ENCODE peak calls at places on chromosome X, in five cellular contexts. One of them, this sample, is unnamed.

GRCh38 chrX:149829751-149830191 is 48.0 kb downstream of the MAGEA9 start:
- DNase-seq in GM06990: peak; percentile 34
- DNase-seq in heart left ventricle: no peak
- DNase-seq in stomach: no peak
- DNase-seq in upper lobe of left lung: no peak
- DNase-seq in this sample: peak; percentile 29

GRCh38 chrX:46588263-46588662 is 14.7 kb downstream of the CHST7 start:
- DNase-seq in GM06990: no peak
- DNase-seq in heart left ventricle: peak; percentile 70
- DNase-seq in stomach: no peak
- DNase-seq in upper lobe of left lung: no peak
- DNase-seq in this sample: peak; percentile 53

GRCh38 chrX:21658152-21658737 is at the start of gene KLHL34:
- DNase-seq in GM06990: peak; percentile 4
- DNase-seq in heart left ventricle: peak; percentile 46
- DNase-seq in stomach: no peak
- DNase-seq in upper lobe of left lung: no peak
- DNase-seq in this sample: no peak

GRCh38 chrX:132961511-132961910 is 3.1 kb upstream of the HS6ST2 start:
- DNase-seq in GM06990: no peak
- DNase-seq in heart left ventricle: no peak
- DNase-seq in stomach: no peak
- DNase-seq in upper lobe of left lung: no peak
- DNase-seq in this sample: no peak

GRCh38 chrX:71098302-71098701 is 2.7 kb downstream of the FOXO4 start:
- DNase-seq in GM06990: no peak
- DNase-seq in heart left ventricle: peak; percentile 54
- DNase-seq in stomach: peak; percentile 60
- DNase-seq in upper lobe of left lung: peak; percentile 70
- DNase-seq in this sample: no peak

GRCh38 chrX:33188881-33189280 is 22.5 kb downstream of the DMD start:
- DNase-seq in GM06990: no peak
- DNase-seq in heart left ventricle: no peak
- DNase-seq in stomach: no peak
- DNase-seq in upper lobe of left lung: no peak
- DNase-seq in this sample: no peak

GRCh38 chrX:14398725-14399124 is 130.6 kb upstream of the GLRA2 start:
- DNase-seq in GM06990: no peak
- DNase-seq in heart left ventricle: no peak
- DNase-seq in stomach: no peak
- DNase-seq in upper lobe of left lung: no peak
- DNase-seq in this sample: no peak

GRCh38 chrX:632391-633042 is 1.9 kb downstream of the SHOX start:
- DNase-seq in GM06990: no peak
- DNase-seq in heart left ventricle: no peak
- DNase-seq in stomach: no peak
- DNase-seq in upper lobe of left lung: no peak
- DNase-seq in this sample: no peak

GRCh38 chrX:41808042-41808441 is 84.1 kb downstream of the GPR82 start:
- DNase-seq in GM06990: no peak
- DNase-seq in heart left ventricle: no peak
- DNase-seq in stomach: no peak
- DNase-seq in upper lobe of left lung: no peak
- DNase-seq in this sample: no peak

GRCh38 chrX:41799661-41800060 is 75.7 kb downstream of the GPR82 start:
- DNase-seq in GM06990: no peak
- DNase-seq in heart left ventricle: no peak
- DNase-seq in stomach: no peak
- DNase-seq in upper lobe of left lung: no peak
- DNase-seq in this sample: no peak

GRCh38 chrX:41802958-41803357 is 79.0 kb downstream of the GPR82 start:
- DNase-seq in GM06990: no peak
- DNase-seq in heart left ventricle: no peak
- DNase-seq in stomach: no peak
- DNase-seq in upper lobe of left lung: no peak
- DNase-seq in this sample: no peak
- TF ChIP-seq CTCF in GM06990: no peak
- TF ChIP-seq CTCF in heart left ventricle: no peak
- TF ChIP-seq CTCF in stomach: no peak
- TF ChIP-seq CTCF in upper lobe of left lung: no peak
- TF ChIP-seq CTCF in this sample: no peak

GRCh38 chrX:148448686-148449085 is 51.7 kb upstream of the AFF2 start:
- DNase-seq in GM06990: peak; percentile 9
- DNase-seq in heart left ventricle: no peak
- DNase-seq in stomach: no peak
- DNase-seq in upper lobe of left lung: no peak
- DNase-seq in this sample: no peak
- H3K4me3 ChIP-seq in GM06990: no peak overlapping the region
- H3K4me3 ChIP-seq in heart left ventricle: no peak overlapping the region
- H3K4me3 ChIP-seq in stomach: no peak overlapping the region
- H3K4me3 ChIP-seq in upper lobe of left lung: no peak overlapping the region
- H3K4me3 ChIP-seq in this sample: no peak overlapping the region

GRCh38 chrX:9958183-9958582 is 9.0 kb upstream of the CLDN34 start:
- DNase-seq in GM06990: no peak
- DNase-seq in heart left ventricle: no peak
- DNase-seq in stomach: no peak
- DNase-seq in upper lobe of left lung: no peak
- DNase-seq in this sample: no peak

GRCh38 chrX:9957743-9958142 is 9.4 kb upstream of the CLDN34 start:
- DNase-seq in GM06990: no peak
- DNase-seq in heart left ventricle: no peak
- DNase-seq in stomach: no peak
- DNase-seq in upper lobe of left lung: no peak
- DNase-seq in this sample: no peak

GRCh38 chrX:9966775-9967408 is at the start of gene CLDN34:
- DNase-seq in GM06990: no peak
- DNase-seq in heart left ventricle: no peak
- DNase-seq in stomach: no peak
- DNase-seq in upper lobe of left lung: no peak
- DNase-seq in this sample: no peak

GRCh38 chrX:9961750-9962149 is 5.4 kb upstream of the CLDN34 start:
- DNase-seq in GM06990: no peak
- DNase-seq in heart left ventricle: no peak
- DNase-seq in stomach: no peak
- DNase-seq in upper lobe of left lung: no peak
- DNase-seq in this sample: no peak
- TF ChIP-seq CTCF in GM06990: no peak
- TF ChIP-seq CTCF in heart left ventricle: no peak
- TF ChIP-seq CTCF in stomach: no peak
- TF ChIP-seq CTCF in upper lobe of left lung: no peak
- TF ChIP-seq CTCF in this sample: no peak

DNA sequence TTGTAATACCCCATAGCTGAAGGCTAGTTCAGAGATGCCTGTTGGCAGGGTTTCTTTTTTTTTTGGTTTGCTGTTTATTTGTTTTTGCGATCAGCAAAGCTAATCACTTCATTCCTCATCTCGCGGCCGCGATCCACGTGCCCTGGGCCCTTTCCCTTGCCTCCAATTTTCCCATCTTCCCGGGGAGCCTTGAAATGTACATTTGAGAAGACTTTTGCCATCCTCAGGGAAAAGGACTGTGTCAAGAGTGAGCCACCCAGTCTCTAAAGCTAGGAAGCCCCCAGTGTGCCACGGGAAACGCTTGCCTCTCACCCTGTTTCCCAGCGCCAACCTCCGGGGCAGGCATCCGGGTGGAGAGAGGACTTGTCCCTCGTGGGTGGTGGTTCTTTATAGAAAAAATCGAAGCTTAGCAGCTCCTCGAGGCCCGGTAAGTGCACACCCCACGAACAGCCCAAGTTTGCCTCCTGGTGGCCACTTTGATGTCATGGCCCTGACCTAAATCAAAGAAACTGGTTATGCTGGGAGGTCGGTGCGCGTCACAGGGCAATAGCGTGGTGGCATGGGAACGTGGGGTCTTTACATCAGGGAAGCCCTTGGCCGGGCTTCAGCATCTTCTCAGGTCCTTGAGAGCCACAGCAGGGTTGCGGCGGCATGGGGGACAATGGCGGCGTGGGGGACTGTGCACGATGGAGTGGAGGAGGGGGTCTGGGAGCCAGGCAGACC is 42.0 kb downstream of the MAP7D3 start:
- DNase-seq in GM06990: no peak
- DNase-seq in heart left ventricle: peak; percentile 57
- DNase-seq in stomach: peak; percentile 44
- DNase-seq in upper lobe of left lung: no peak
- DNase-seq in this sample: peak; percentile 26
- H3K4me3 ChIP-seq in GM06990: no peak overlapping the region
- H3K4me3 ChIP-seq in heart left ventricle: no peak overlapping the region
- H3K4me3 ChIP-seq in stomach: no peak overlapping the region
- H3K4me3 ChIP-seq in upper lobe of left lung: no peak overlapping the region
- H3K4me3 ChIP-seq in this sample: no peak overlapping the region

GRCh38 chrX:19019996-19020395 is 36.1 kb upstream of the PHKA2 start:
- DNase-seq in GM06990: no peak
- DNase-seq in heart left ventricle: no peak
- DNase-seq in stomach: no peak
- DNase-seq in upper lobe of left lung: no peak
- DNase-seq in this sample: peak; percentile 19

GRCh38 chrX:19017271-19017670 is 33.4 kb upstream of the PHKA2 start:
- DNase-seq in GM06990: no peak
- DNase-seq in heart left ventricle: no peak
- DNase-seq in stomach: no peak
- DNase-seq in upper lobe of left lung: no peak
- DNase-seq in this sample: no peak
- TF ChIP-seq CTCF in GM06990: peak; percentile 70
- TF ChIP-seq CTCF in heart left ventricle: peak; percentile 48
- TF ChIP-seq CTCF in stomach: no peak
- TF ChIP-seq CTCF in upper lobe of left lung: peak; percentile 15
- TF ChIP-seq CTCF in this sample: peak; percentile 62

DNA sequence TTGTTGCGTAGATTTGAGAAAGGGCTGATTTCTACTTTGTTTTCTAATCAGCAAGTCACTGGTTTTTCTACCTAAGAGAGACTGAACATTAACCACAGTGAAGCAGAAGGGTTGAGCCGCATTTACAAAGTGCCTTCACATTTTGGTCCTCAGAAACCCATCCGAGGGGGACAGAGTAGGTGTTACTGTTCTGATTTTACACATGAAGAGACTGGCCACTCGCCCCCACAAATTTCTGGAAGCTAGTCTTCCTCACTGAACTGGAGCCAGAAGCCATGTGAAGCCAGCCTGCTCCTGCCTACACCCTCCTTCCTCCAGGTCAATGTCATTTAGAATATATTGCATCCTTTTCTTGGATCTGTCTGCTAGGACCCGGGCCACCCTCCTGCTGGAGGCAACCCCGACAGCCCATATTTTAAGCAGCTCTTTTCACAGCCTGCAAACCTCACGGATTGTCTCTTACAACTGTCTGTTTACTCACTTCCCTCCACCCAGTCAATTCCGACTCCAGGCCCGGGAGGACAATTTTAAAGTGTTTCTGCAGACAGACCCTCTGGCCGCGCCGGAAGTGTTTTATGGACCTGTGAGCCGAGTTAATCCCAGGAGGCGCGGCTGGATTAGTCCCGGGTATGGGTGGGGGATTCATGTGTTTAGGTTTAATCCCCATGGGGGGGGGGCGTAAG is 73.2 kb upstream of the BCOR start:
- DNase-seq in GM06990: no peak
- DNase-seq in heart left ventricle: no peak
- DNase-seq in stomach: no peak
- DNase-seq in upper lobe of left lung: no peak
- DNase-seq in this sample: no peak
- H3K4me3 ChIP-seq in GM06990: peak overlapping the region; percentile 65
- H3K4me3 ChIP-seq in heart left ventricle: no peak overlapping the region
- H3K4me3 ChIP-seq in stomach: peak overlapping the region; percentile 42
- H3K4me3 ChIP-seq in upper lobe of left lung: peak overlapping the region; percentile 50
- H3K4me3 ChIP-seq in this sample: no peak overlapping the region

DNA sequence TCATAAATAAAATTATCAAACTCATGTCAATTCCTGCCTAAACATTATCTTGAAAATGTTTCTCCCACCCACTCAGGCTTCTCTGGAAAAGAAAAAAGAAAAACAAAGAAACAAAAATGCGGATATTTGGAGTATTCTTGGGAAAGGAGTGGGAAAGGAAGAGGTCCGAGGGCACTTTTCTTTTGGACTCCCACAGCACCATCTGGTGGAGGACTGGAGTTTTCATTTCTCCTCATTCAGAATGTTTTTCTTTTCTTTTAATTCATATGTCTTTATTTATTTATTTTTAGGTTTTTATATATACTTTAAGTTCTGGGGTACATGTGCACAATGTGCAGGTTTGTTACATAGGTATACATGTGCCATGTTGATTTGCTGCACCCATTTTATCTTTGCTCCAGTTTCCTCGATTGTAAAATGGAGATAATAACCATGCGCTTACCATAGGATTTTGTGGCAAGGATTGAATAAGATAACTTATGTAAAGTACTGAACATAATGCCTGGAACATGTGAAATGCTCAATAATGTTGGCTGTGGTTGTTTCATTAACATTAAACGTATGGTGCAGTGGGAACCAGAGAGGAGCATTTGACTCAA is 8.0 kb upstream of the KCNE5 start:
- DNase-seq in GM06990: no peak
- DNase-seq in heart left ventricle: no peak
- DNase-seq in stomach: no peak
- DNase-seq in upper lobe of left lung: no peak
- DNase-seq in this sample: no peak
- TF ChIP-seq CTCF in GM06990: peak; percentile 39
- TF ChIP-seq CTCF in heart left ventricle: peak; percentile 52
- TF ChIP-seq CTCF in stomach: no peak
- TF ChIP-seq CTCF in upper lobe of left lung: peak; percentile 24
- TF ChIP-seq CTCF in this sample: peak; percentile 50

DNA sequence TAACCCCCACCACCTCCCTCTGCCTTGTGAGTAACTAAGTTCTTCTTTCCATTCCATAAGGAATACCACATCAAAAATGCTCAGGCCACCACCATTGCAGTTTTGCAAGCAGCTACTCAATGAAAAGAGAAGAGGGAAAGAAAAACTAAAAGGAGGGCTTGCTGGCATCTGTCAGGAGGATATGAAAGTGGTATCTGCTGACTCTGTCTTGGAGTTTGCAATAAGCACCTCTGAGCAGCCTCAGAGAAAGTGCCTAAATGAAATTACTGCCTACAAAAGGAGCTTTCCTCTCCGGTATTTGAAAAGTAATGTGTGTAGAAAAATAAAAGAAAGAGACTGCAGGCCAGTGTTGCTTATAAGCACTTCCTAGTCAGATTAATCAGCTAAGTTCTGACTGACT is 228.7 kb downstream of the OPHN1 start:
- DNase-seq in GM06990: no peak
- DNase-seq in heart left ventricle: no peak
- DNase-seq in stomach: no peak
- DNase-seq in upper lobe of left lung: no peak
- DNase-seq in this sample: no peak
- H3K4me3 ChIP-seq in GM06990: no peak overlapping the region
- H3K4me3 ChIP-seq in heart left ventricle: no peak overlapping the region
- H3K4me3 ChIP-seq in stomach: no peak overlapping the region
- H3K4me3 ChIP-seq in upper lobe of left lung: no peak overlapping the region
- H3K4me3 ChIP-seq in this sample: no peak overlapping the region

GRCh38 chrX:77389891-77390290 is 57.3 kb upstream of the FGF16 start:
- DNase-seq in GM06990: no peak
- DNase-seq in heart left ventricle: no peak
- DNase-seq in stomach: no peak
- DNase-seq in upper lobe of left lung: no peak
- DNase-seq in this sample: no peak
- TF ChIP-seq CTCF in GM06990: no peak
- TF ChIP-seq CTCF in heart left ventricle: no peak
- TF ChIP-seq CTCF in stomach: no peak
- TF ChIP-seq CTCF in upper lobe of left lung: no peak
- TF ChIP-seq CTCF in this sample: no peak

GRCh38 chrX:2446815-2447214 is 54.0 kb downstream of the DHRSX start:
- DNase-seq in GM06990: no peak
- DNase-seq in heart left ventricle: no peak
- DNase-seq in stomach: no peak
- DNase-seq in upper lobe of left lung: no peak
- DNase-seq in this sample: no peak
- H3K4me3 ChIP-seq in GM06990: no peak overlapping the region
- H3K4me3 ChIP-seq in heart left ventricle: no peak overlapping the region
- H3K4me3 ChIP-seq in stomach: no peak overlapping the region
- H3K4me3 ChIP-seq in upper lobe of left lung: no peak overlapping the region
- H3K4me3 ChIP-seq in this sample: no peak overlapping the region

This sample was measured in astrocyte of the cerebellum.